ENCODE peak calls at places on chromosomes 7 and 10, in four cellular contexts. One of them, this sample, is unnamed. For H3K4me1, the result is how much of the 10 kb centered on the place peaks cover.

GRCh38 chr10:122140941-122141623 is 130.0 kb upstream of the BTBD16 start:
- DNase-seq in body of pancreas: peak
- DNase-seq in right lobe of liver: no peak
- DNase-seq in GM23248: peak
- DNase-seq in this sample: peak

GRCh38 chr10:93072225-93072712 is 1.4 kb upstream of the CYP26A1 start:
- DNase-seq in right lobe of liver: peak
- DNase-seq in GM23248: peak
- DNase-seq in body of pancreas: no peak
- DNase-seq in this sample: peak

GRCh38 chr7:95303501-95303900 is 20.8 kb downstream of the PON1 start:
- DNase-seq in right lobe of liver: no peak
- DNase-seq in body of pancreas: no peak
- DNase-seq in GM23248: no peak
- DNase-seq in this sample: no peak

GRCh38 chr7:90402785-90403173 is 482 bp upstream of the CLDN12 start:
- DNase-seq in right lobe of liver: no peak
- DNase-seq in GM23248: no peak
- DNase-seq in body of pancreas: no peak
- DNase-seq in this sample: no peak

GRCh38 chr10:73246322-73246782 is 703 bp downstream of the DNAJC9 start:
- DNase-seq in body of pancreas: no peak
- DNase-seq in right lobe of liver: no peak
- DNase-seq in GM23248: peak
- DNase-seq in this sample: no peak

GRCh38 chr10:77666821-77667220 is 29.2 kb upstream of the KCNMA1 start:
- DNase-seq in GM23248: peak
- DNase-seq in right lobe of liver: peak
- DNase-seq in body of pancreas: no peak
- DNase-seq in this sample: no peak

GRCh38 chr7:66205736-66206080 is 574 bp downstream of the TPST1 start:
- DNase-seq in body of pancreas: no peak
- DNase-seq in right lobe of liver: peak
- DNase-seq in GM23248: peak
- DNase-seq in this sample: no peak

GRCh38 chr7:129370812-129371211 is 63.4 kb upstream of the STRIP2 start:
- DNase-seq in right lobe of liver: no peak
- DNase-seq in body of pancreas: no peak
- DNase-seq in GM23248: no peak
- DNase-seq in this sample: no peak

GRCh38 chr10:301536-301935 is 166.3 kb downstream of the ZMYND11 start:
- DNase-seq in body of pancreas: no peak
- DNase-seq in GM23248: no peak
- DNase-seq in right lobe of liver: no peak
- DNase-seq in this sample: no peak
- H3K4me1 ChIP-seq in body of pancreas: under half
- H3K4me1 ChIP-seq in GM23248: under half
- H3K4me1 ChIP-seq in right lobe of liver: under half
- H3K4me1 ChIP-seq in this sample: under half

GRCh38 chr10:23192396-23192740 is 256 bp downstream of the PTF1A start:
- DNase-seq in GM23248: no peak
- DNase-seq in right lobe of liver: no peak
- DNase-seq in body of pancreas: no peak
- DNase-seq in this sample: no peak
- H3K4me3 ChIP-seq in GM23248: no peak
- H3K4me3 ChIP-seq in right lobe of liver: no peak
- H3K4me3 ChIP-seq in body of pancreas: peak
- H3K4me3 ChIP-seq in this sample: no peak

GRCh38 chr10:103193820-103194529 is 903 bp upstream of the NT5C2 start:
- DNase-seq in right lobe of liver: no peak
- DNase-seq in GM23248: peak
- DNase-seq in body of pancreas: peak
- DNase-seq in this sample: no peak
- H3K4me1 ChIP-seq in right lobe of liver: under half
- H3K4me1 ChIP-seq in GM23248: under half
- H3K4me1 ChIP-seq in body of pancreas: under half
- H3K4me1 ChIP-seq in this sample: half or more

DNA sequence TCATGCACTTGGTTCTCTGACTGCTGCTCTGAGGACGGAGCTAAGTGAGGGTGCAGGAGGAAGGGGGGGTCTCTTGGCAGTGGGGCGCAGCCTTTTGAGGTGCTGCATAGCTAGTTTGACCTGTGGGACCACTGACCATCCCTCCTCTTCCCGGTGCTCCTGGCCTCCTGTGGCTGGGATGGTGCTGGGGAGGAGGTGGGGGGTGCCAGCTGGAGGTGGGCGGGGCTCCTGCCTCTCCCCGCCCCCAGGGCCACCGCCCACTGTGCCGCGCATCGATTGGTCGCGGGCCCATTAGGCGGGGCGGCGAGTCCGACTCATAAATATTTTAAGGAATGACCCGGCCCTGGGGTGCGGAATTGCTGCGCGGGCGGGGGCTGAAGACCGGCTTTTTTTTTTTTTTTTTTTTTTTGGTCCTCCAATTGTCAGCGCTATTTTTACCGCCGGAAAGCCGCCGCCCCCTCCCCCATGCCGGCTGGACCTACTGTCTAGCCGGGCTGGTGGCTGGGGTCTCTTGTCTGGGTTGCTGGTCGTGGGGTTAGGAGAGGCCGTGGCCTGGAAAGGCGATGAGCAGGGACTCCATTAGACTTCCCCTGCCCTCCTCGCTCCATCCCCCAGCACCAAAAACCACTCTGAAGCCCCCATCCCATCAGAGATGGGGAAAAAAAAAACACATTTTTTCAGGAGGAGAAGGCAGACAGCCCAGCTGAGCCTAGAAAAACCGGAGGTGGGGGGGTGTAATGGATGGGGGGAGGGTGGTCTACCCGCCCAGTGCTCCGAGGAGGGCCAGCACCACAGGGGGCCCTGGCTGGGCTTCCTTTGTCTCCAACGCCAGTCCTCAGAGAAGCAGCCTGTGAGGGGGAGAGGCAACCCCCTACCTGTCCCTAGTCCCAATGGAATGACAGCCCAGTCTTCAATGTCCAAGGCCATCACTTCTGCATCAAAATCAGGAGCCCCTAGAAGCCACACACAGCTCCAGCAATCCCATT is 6.4 kb downstream of the SH2B2 start:
- DNase-seq in body of pancreas: no peak
- DNase-seq in GM23248: peak
- DNase-seq in right lobe of liver: no peak
- DNase-seq in this sample: no peak
- H3K4me3 ChIP-seq in body of pancreas: no peak
- H3K4me3 ChIP-seq in GM23248: no peak
- H3K4me3 ChIP-seq in right lobe of liver: no peak
- H3K4me3 ChIP-seq in this sample: no peak

DNA sequence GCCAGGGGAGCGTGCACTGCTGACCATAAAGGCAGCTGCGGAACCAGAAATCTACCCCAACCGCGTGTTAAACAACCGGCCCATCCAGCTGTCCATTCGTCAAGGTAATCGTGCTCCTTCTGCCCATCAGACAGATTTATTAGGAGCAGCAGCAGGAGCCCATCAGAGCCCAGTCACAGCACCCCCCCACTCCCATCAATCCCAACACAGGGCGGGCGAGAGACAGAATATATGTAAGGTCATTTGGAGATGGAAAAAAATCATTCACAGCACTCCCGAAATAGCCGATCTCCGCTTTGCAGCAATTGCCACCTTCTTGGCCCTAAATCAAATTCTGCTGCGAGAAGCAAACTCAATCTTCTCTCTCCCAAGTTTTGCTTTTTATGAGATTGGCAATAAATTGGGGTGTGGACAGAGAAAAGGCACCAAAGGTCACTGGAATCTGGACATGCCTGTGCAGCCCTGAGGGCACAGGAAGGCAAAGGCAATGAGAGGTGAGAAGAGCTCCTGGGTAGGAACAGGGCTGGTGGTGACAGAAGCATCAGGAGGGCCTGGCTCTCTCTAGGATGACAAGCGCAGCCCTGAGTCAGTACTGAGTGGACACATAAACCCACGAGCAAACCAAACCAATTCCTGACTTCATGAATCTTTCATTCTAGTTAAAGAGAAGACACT is 145.0 kb upstream of the ZMIZ1 start:
- DNase-seq in body of pancreas: no peak
- DNase-seq in right lobe of liver: no peak
- DNase-seq in GM23248: peak
- DNase-seq in this sample: no peak
- H3K4me1 ChIP-seq in body of pancreas: under half
- H3K4me1 ChIP-seq in right lobe of liver: under half
- H3K4me1 ChIP-seq in GM23248: under half
- H3K4me1 ChIP-seq in this sample: under half

GRCh38 chr10:126264089-126265018 is 123.9 kb downstream of the ADAM12 start:
- DNase-seq in body of pancreas: no peak
- DNase-seq in GM23248: peak
- DNase-seq in right lobe of liver: no peak
- DNase-seq in this sample: no peak
- H3K4me3 ChIP-seq in body of pancreas: no peak
- H3K4me3 ChIP-seq in GM23248: peak
- H3K4me3 ChIP-seq in right lobe of liver: no peak
- H3K4me3 ChIP-seq in this sample: no peak